ENCODE peak calls at places on chromosome 3, in eight cellular contexts. B is lower leg skin; K is activated CD8-positive, alpha-beta T cell treated with anti-CD3 and anti-CD28 coated beads for 36 hours; I is WERI-Rb-1; Z is mesothelial cell of epicardium; N is HS-27A; F is NCI-H1092; M is posterior vena cava. Q is an unnamed sample.

GRCh38 chr3:123605789-123606234 is 21.0 kb upstream of the HACD2 start:
- DNase-seq in M (no peak), K (no peak), N (no peak), F (no peak), I (no peak), Z (no peak), B (no peak), Q (peak; percentile 77)

GRCh38 chr3:127406309-127407025 is 118.6 kb upstream of the PRR20G start:
- DNase-seq in I (no peak), F (no peak), Z (no peak), B (no peak), K (peak; percentile 36), M (no peak), N (no peak), Q (peak; percentile 43)

GRCh38 chr3:120274739-120275167 is 10.3 kb downstream of the GPR156 start:
- DNase-seq in F (peak; percentile 92), M (no peak), B (no peak), I (no peak), Z (no peak), K (no peak), N (no peak), Q (no peak)

GRCh38 chr3:16508591-16508995 is 4.9 kb downstream of the RFTN1 start:
- DNase-seq in B (no peak), M (no peak), N (no peak), Z (no peak), I (no peak), K (peak; percentile 67), F (no peak), Q (no peak)

GRCh38 chr3:42682301-42683070 is 2.9 kb upstream of the KLHL40 start:
- DNase-seq in K (no peak), I (peak; percentile 2), B (no peak), M (peak; percentile 59), F (no peak), Z (no peak), N (no peak), Q (no peak)

GRCh38 chr3:95719481-95719880 is 1094.9 kb upstream of the EPHA6 start:
- DNase-seq in F (no peak), K (no peak), N (no peak), M (no peak), Z (no peak), I (no peak), B (no peak), Q (no peak)

GRCh38 chr3:156181509-156181908 is 61.1 kb downstream of the KCNAB1 start:
- DNase-seq in Z (no peak), K (peak; percentile 14), N (no peak), M (no peak), B (no peak), F (no peak), I (peak; percentile 18), Q (peak; percentile 92)

GRCh38 chr3:114858329-114858728 is 288.8 kb downstream of the ZBTB20 start:
- DNase-seq in N (no peak), M (no peak), F (no peak), K (no peak), Z (no peak), B (no peak), I (no peak), Q (no peak)

GRCh38 chr3:159839561-159840379 is 148.9 kb upstream of the IL12A start:
- DNase-seq in F (peak; percentile 77), N (no peak), Z (peak; percentile 59), K (peak; percentile 21), B (no peak), M (peak; percentile 78), I (peak; percentile 12), Q (no peak)

GRCh38 chr3:146156060-146156459 is 4.9 kb downstream of the PLOD2 start:
- DNase-seq in I (no peak), M (no peak), B (no peak), K (no peak), Z (no peak), N (no peak), F (no peak), Q (no peak)

GRCh38 chr3:166071-166470 is 30.5 kb upstream of the CHL1 start:
- DNase-seq in M (no peak), I (no peak), F (no peak), Z (no peak), K (no peak), B (no peak), N (no peak), Q (no peak)

GRCh38 chr3:21170964-21171363 is 580.0 kb downstream of the ZNF385D start:
- DNase-seq in Z (no peak), I (peak; percentile 26), F (no peak), N (no peak), B (no peak), M (no peak), K (no peak), Q (peak; percentile 12)

GRCh38 chr3:122880624-122881023 is 85.8 kb downstream of the SLC49A4 start:
- DNase-seq in M (no peak), K (no peak), Z (no peak), I (no peak), F (no peak), N (no peak), B (no peak), Q (no peak)

GRCh38 chr3:184325715-184326114 is 11.3 kb downstream of the EIF4G1 start:
- DNase-seq in Z (no peak), K (peak; percentile 51), B (no peak), I (no peak), F (no peak), N (no peak), M (no peak), Q (no peak)

GRCh38 chr3:108341911-108342310 is 45.6 kb downstream of the HHLA2 start:
- DNase-seq in M (no peak), Z (no peak), F (no peak), K (no peak), N (no peak), B (no peak), I (no peak), Q (no peak)

GRCh38 chr3:152283492-152284381 is 15.0 kb downstream of the MBNL1 start:
- DNase-seq in Z (no peak), N (no peak), M (no peak), F (no peak), K (no peak), I (no peak), B (no peak), Q (no peak)

GRCh38 chr3:99562138-99562537 is 76.3 kb upstream of the COL8A1 start:
- DNase-seq in F (no peak), B (no peak), Z (no peak), N (no peak), I (no peak), M (no peak), K (no peak), Q (peak; percentile 44)

GRCh38 chr3:140204271-140204984 is 269.4 kb downstream of the CLSTN2 start:
- DNase-seq in K (no peak), B (no peak), M (no peak), F (no peak), I (no peak), N (no peak), Z (no peak), Q (no peak)

GRCh38 chr3:9883676-9884554 is 3.9 kb upstream of the CIDEC start:
- DNase-seq in K (no peak), B (no peak), Z (no peak), N (no peak), F (no peak), I (no peak), M (peak; percentile 11), Q (no peak)

GRCh38 chr3:172217877-172218276 is 178.5 kb downstream of the FNDC3B start:
- DNase-seq in Z (no peak), K (no peak), B (no peak), N (no peak), M (no peak), I (no peak), F (no peak), Q (no peak)

GRCh38 chr3:33803894-33804526 is 5.6 kb downstream of the PDCD6IP start:
- DNase-seq in F (no peak), M (no peak), N (no peak), I (no peak), Z (no peak), B (no peak), K (no peak), Q (no peak)

GRCh38 chr3:113312416-113312815 is 101.1 kb downstream of the BOC start:
- DNase-seq in F (no peak), K (no peak), M (no peak), N (no peak), B (no peak), Z (no peak), I (no peak), Q (no peak)

GRCh38 chr3:195558602-195559001 is 15.5 kb upstream of the PPP1R2 start:
- DNase-seq in F (no peak), Z (no peak), K (peak; percentile 54), I (peak; percentile 30), M (no peak), N (no peak), B (no peak), Q (peak; percentile 28)

GRCh38 chr3:48128779-48129178 is 59.4 kb downstream of the CDC25A start:
- DNase-seq in Z (no peak), B (no peak), M (no peak), N (no peak), F (no peak), I (no peak), K (no peak), Q (peak; percentile 53)

GRCh38 chr3:148315756-148316155 is 381.9 kb upstream of the AGTR1 start:
- DNase-seq in B (no peak), F (no peak), N (no peak), Z (no peak), M (no peak), I (no peak), K (no peak), Q (peak; percentile 32)